ENCODE peak calls at places on chromosomes 5 and 9, in five cellular contexts. N is activated CD8-positive, alpha-beta memory T cell treated with anti-CD3 and anti-CD28 coated beads, Interleukin-2, amount 50 U/mL, for 4 hours; K is amniotic stem cell; H is left cardiac atrium; F is dorsolateral prefrontal cortex. R is an unnamed sample.
A peak's percentile ranks its signal among the peaks of the same experiment; 100 is the strongest.

GRCh38 chr5:5702934-5703333 is 280.5 kb downstream of the ICE1 start:
- DNase-seq in K (no peak), N (no peak), H (no peak), F (no peak), R (no peak)

GRCh38 chr5:154740483-154740882 is 14.7 kb upstream of the LARP1 start:
- DNase-seq in N (no peak), H (peak; percentile 68), K (no peak), F (peak; percentile 19), R (peak; percentile 85)

GRCh38 chr5:132063090-132063911 is 2.8 kb downstream of the IL3 start:
- DNase-seq in N (peak; percentile 83), K (peak; percentile 64), F (peak; percentile 60), H (peak; percentile 70), R (peak; percentile 82)

GRCh38 chr9:135021393-135021789 is 66.1 kb upstream of the OLFM1 start:
- DNase-seq in F (no peak), H (no peak), K (no peak), N (no peak), R (no peak)

GRCh38 chr9:70998962-70999361 is 122.5 kb downstream of the TRPM3 start:
- DNase-seq in N (no peak), K (no peak), F (no peak), H (no peak), R (no peak)

GRCh38 chr5:76765249-76765648 is 49.3 kb downstream of the F2R start:
- DNase-seq in K (no peak), H (no peak), N (no peak), F (no peak), R (no peak)

GRCh38 chr5:60541980-60542379 is 158.0 kb downstream of the DEPDC1B start:
- DNase-seq in H (no peak), N (no peak), F (no peak), K (no peak), R (no peak)

GRCh38 chr9:34428325-34428958 is 29.9 kb downstream of the FAM219A start:
- DNase-seq in K (no peak), N (no peak), H (no peak), F (no peak), R (no peak)

GRCh38 chr9:26053954-26054353 is 375.7 kb upstream of the TUSC1 start:
- DNase-seq in N (no peak), K (no peak), F (no peak), H (no peak), R (no peak)

GRCh38 chr5:36928947-36929346 is 52.4 kb downstream of the NIPBL start:
- DNase-seq in K (no peak), F (no peak), H (no peak), N (no peak), R (no peak)

GRCh38 chr9:15278839-15279238 is 28.2 kb downstream of the TTC39B start:
- DNase-seq in F (no peak), K (no peak), H (no peak), N (no peak), R (no peak)

GRCh38 chr9:100485196-100485595 is 12.2 kb downstream of the TMEFF1 start:
- DNase-seq in H (no peak), F (no peak), K (no peak), N (no peak), R (no peak)

GRCh38 chr9:88533951-88534455 is 975 bp upstream of the NXNL2 start:
- DNase-seq in K (peak; percentile 49), F (no peak), N (no peak), H (peak; percentile 26), R (peak; percentile 46)

GRCh38 chr9:134412298-134412711 is 86.0 kb downstream of the RXRA start:
- DNase-seq in K (no peak), F (no peak), N (no peak), H (no peak), R (no peak)

GRCh38 chr5:93569295-93570164 is 11.5 kb downstream of the NR2F1-AS1 start:
- DNase-seq in K (no peak), H (no peak), N (no peak), F (no peak), R (no peak)

GRCh38 chr5:104643320-104643719 is 1080.7 kb upstream of the NUDT12 start:
- DNase-seq in K (no peak), F (no peak), H (no peak), N (no peak), R (no peak)

GRCh38 chr5:92769986-92770385 is 811.0 kb downstream of the NR2F1-AS1 start:
- DNase-seq in K (no peak), F (no peak), H (no peak), N (no peak), R (no peak)

GRCh38 chr5:91361055-91361701 is 21.9 kb downstream of the ARRDC3 start:
- DNase-seq in H (no peak), N (no peak), F (no peak), K (no peak), R (no peak)

GRCh38 chr5:54176066-54176835 is 134.1 kb downstream of the ARL15 start:
- DNase-seq in F (no peak), N (no peak), K (no peak), H (no peak), R (no peak)

GRCh38 chr9:129343697-129344375 is 165.8 kb upstream of the IER5L start:
- DNase-seq in N (no peak), H (peak; percentile 75), F (no peak), K (no peak), R (peak; percentile 74)

GRCh38 chr9:137294684-137295312 is 7.3 kb downstream of the NRARP start:
- DNase-seq in K (no peak), N (no peak), H (peak; percentile 44), F (no peak), R (peak; percentile 32)

R was measured in left ventricle myocardium superior.